ENCODE peak calls at places on chromosomes 11 and 22, in five cellular contexts. One of them, this sample, is unnamed.

GRCh38 chr11:60914620-60915249 is 777 bp downstream of the TMEM109 start:
- DNase-seq in GM23338: peak
- DNase-seq in HCT116: no peak
- DNase-seq in PC-3: peak
- DNase-seq in GM23248: peak
- DNase-seq in this sample: peak

GRCh38 chr11:44774131-44774530 is 47.4 kb downstream of the TSPAN18 start:
- DNase-seq in GM23248: no peak
- DNase-seq in HCT116: no peak
- DNase-seq in PC-3: no peak
- DNase-seq in GM23338: peak
- DNase-seq in this sample: no peak

GRCh38 chr11:62850911-62851806 is 11.8 kb upstream of the WDR74 start:
- DNase-seq in GM23248: no peak
- DNase-seq in PC-3: peak
- DNase-seq in GM23338: peak
- DNase-seq in HCT116: peak
- DNase-seq in this sample: peak

GRCh38 chr11:77147668-77148321 is 19.7 kb downstream of the MYO7A start:
- DNase-seq in GM23248: peak
- DNase-seq in HCT116: no peak
- DNase-seq in PC-3: no peak
- DNase-seq in GM23338: peak
- DNase-seq in this sample: peak

GRCh38 chr22:43537019-43537585 is 125.3 kb downstream of the MPPED1 start:
- DNase-seq in GM23248: no peak
- DNase-seq in GM23338: no peak
- DNase-seq in HCT116: no peak
- DNase-seq in PC-3: peak
- DNase-seq in this sample: no peak

GRCh38 chr22:30606455-30607299 is at the start of gene TCN2:
- DNase-seq in HCT116: no peak
- DNase-seq in PC-3: peak
- DNase-seq in GM23338: peak
- DNase-seq in GM23248: peak
- DNase-seq in this sample: peak

GRCh38 chr11:112524808-112525207 is 264.1 kb upstream of the PLET1 start:
- DNase-seq in GM23338: no peak
- DNase-seq in HCT116: no peak
- DNase-seq in PC-3: no peak
- DNase-seq in GM23248: peak
- DNase-seq in this sample: no peak

GRCh38 chr11:110079726-110080125 is 13.5 kb upstream of the ZC3H12C start:
- DNase-seq in GM23338: peak
- DNase-seq in GM23248: no peak
- DNase-seq in HCT116: no peak
- DNase-seq in PC-3: no peak
- DNase-seq in this sample: no peak

GRCh38 chr22:40036591-40037225 is 42.0 kb downstream of the FAM83F start:
- DNase-seq in HCT116: peak
- DNase-seq in GM23338: peak
- DNase-seq in GM23248: peak
- DNase-seq in PC-3: peak
- DNase-seq in this sample: peak

GRCh38 chr11:88158081-88158480 is 17.2 kb downstream of the RAB38 start:
- DNase-seq in GM23338: no peak
- DNase-seq in PC-3: no peak
- DNase-seq in HCT116: no peak
- DNase-seq in GM23248: no peak
- DNase-seq in this sample: no peak

GRCh38 chr11:65764434-65764833 is 16.3 kb downstream of the AP5B1 start:
- DNase-seq in GM23248: no peak
- DNase-seq in GM23338: no peak
- DNase-seq in HCT116: no peak
- DNase-seq in PC-3: no peak
- DNase-seq in this sample: no peak

GRCh38 chr22:45314054-45314721 is 4.5 kb downstream of the FAM118A start:
- DNase-seq in HCT116: no peak
- DNase-seq in PC-3: no peak
- DNase-seq in GM23338: no peak
- DNase-seq in GM23248: no peak
- DNase-seq in this sample: no peak

GRCh38 chr11:60897496-60897895 is 8.9 kb downstream of the PRPF19 start:
- DNase-seq in PC-3: no peak
- DNase-seq in HCT116: no peak
- DNase-seq in GM23248: no peak
- DNase-seq in GM23338: no peak
- DNase-seq in this sample: no peak

GRCh38 chr22:19891350-19892248 is 36.9 kb upstream of the GNB1L start:
- DNase-seq in HCT116: no peak
- DNase-seq in GM23338: peak
- DNase-seq in PC-3: peak
- DNase-seq in GM23248: peak
- DNase-seq in this sample: peak

GRCh38 chr11:10487002-10487647 is 32.1 kb downstream of the AMPD3 start:
- DNase-seq in PC-3: no peak
- DNase-seq in GM23248: no peak
- DNase-seq in HCT116: no peak
- DNase-seq in GM23338: no peak
- DNase-seq in this sample: no peak

GRCh38 chr22:47384977-47385376 is 622.5 kb downstream of the TBC1D22A start:
- DNase-seq in GM23338: no peak
- DNase-seq in GM23248: no peak
- DNase-seq in HCT116: no peak
- DNase-seq in PC-3: no peak
- DNase-seq in this sample: no peak

GRCh38 chr11:106482920-106483761 is 405.7 kb downstream of the AASDHPPT start:
- DNase-seq in GM23338: no peak
- DNase-seq in HCT116: no peak
- DNase-seq in PC-3: peak
- DNase-seq in GM23248: peak
- DNase-seq in this sample: peak

GRCh38 chr11:112523477-112523876 is 262.8 kb upstream of the PLET1 start:
- DNase-seq in GM23248: peak
- DNase-seq in HCT116: no peak
- DNase-seq in GM23338: peak
- DNase-seq in PC-3: no peak
- DNase-seq in this sample: peak

GRCh38 chr22:28064941-28065340 is 145.9 kb upstream of the PITPNB start:
- DNase-seq in PC-3: no peak
- DNase-seq in HCT116: no peak
- DNase-seq in GM23248: no peak
- DNase-seq in GM23338: no peak
- DNase-seq in this sample: no peak

GRCh38 chr11:45853616-45854219 is 6.4 kb downstream of the CRY2 start:
- DNase-seq in HCT116: no peak
- DNase-seq in GM23248: no peak
- DNase-seq in PC-3: no peak
- DNase-seq in GM23338: no peak
- DNase-seq in this sample: no peak

GRCh38 chr11:65216830-65217229 is 35.1 kb downstream of the CAPN1 start:
- DNase-seq in HCT116: no peak
- DNase-seq in GM23248: no peak
- DNase-seq in GM23338: no peak
- DNase-seq in PC-3: no peak
- DNase-seq in this sample: no peak

GRCh38 chr11:14317659-14318325 is 41.2 kb downstream of the RRAS2 start:
- DNase-seq in HCT116: no peak
- DNase-seq in GM23248: no peak
- DNase-seq in PC-3: peak
- DNase-seq in GM23338: no peak
- DNase-seq in this sample: no peak

GRCh38 chr11:10485646-10486045 is 30.6 kb downstream of the AMPD3 start:
- DNase-seq in GM23338: no peak
- DNase-seq in HCT116: no peak
- DNase-seq in GM23248: no peak
- DNase-seq in PC-3: no peak
- DNase-seq in this sample: no peak

GRCh38 chr22:35883028-35883620 is 145.5 kb downstream of the RBFOX2 start:
- DNase-seq in GM23338: peak
- DNase-seq in PC-3: peak
- DNase-seq in HCT116: peak
- DNase-seq in GM23248: peak
- DNase-seq in this sample: peak

GRCh38 chr11:34358258-34358665 is 452 bp upstream of the ABTB2 start:
- DNase-seq in HCT116: peak
- DNase-seq in GM23248: peak
- DNase-seq in GM23338: peak
- DNase-seq in PC-3: peak
- DNase-seq in this sample: peak

GRCh38 chr11:80524330-80524729 is 1083.5 kb upstream of the TENM4 start:
- DNase-seq in GM23338: no peak
- DNase-seq in PC-3: no peak
- DNase-seq in GM23248: no peak
- DNase-seq in HCT116: no peak
- DNase-seq in this sample: no peak

GRCh38 chr11:80515097-80515496 is 1074.3 kb upstream of the TENM4 start:
- DNase-seq in GM23338: no peak
- DNase-seq in HCT116: no peak
- DNase-seq in PC-3: no peak
- DNase-seq in GM23248: no peak
- DNase-seq in this sample: no peak

GRCh38 chr11:80523057-80523456 is 1082.2 kb upstream of the TENM4 start:
- DNase-seq in HCT116: no peak
- DNase-seq in PC-3: no peak
- DNase-seq in GM23338: no peak
- DNase-seq in GM23248: no peak
- DNase-seq in this sample: no peak

GRCh38 chr11:80521592-80521991 is 1080.8 kb upstream of the TENM4 start:
- DNase-seq in HCT116: no peak
- DNase-seq in PC-3: peak
- DNase-seq in GM23338: no peak
- DNase-seq in GM23248: no peak
- DNase-seq in this sample: no peak

DNA sequence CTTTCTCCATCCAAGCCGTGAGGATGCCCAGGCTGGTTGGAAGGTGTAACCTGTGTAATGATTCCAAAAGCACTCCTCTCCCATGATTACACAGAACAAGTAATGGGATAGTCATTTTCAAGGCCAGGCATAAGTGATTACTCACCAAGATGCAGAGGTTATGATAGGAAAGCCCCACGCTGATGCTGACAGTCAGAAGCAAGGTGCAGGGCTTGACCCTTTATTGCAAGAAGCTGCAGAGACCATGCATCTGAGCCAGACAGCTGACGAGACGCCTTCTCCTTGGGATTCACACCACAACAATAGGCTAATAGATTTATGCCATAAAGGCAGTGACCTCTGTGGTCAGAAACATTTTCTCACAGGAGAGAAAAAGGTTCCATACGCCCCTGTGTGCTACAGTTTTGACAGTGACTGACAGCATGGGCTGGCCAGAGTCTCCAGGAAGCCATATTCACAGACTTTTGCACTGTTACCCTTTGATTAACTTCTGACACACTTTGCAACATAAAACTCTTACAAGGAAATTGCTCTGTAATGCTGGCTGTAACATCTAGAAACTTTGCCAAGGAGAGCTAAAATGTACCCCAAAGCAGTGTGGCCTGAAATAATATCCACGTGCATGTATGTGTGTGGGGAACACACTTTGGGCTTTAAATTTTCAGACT is 1078.9 kb upstream of the TENM4 start:
- DNase-seq in HCT116: no peak
- DNase-seq in GM23248: no peak
- DNase-seq in PC-3: peak
- DNase-seq in GM23338: no peak
- DNase-seq in this sample: no peak
- TF ChIP-seq EZH2phosphoT487 in HCT116: no peak
- TF ChIP-seq EZH2phosphoT487 in GM23248: no peak
- TF ChIP-seq EZH2phosphoT487 in PC-3: no peak
- TF ChIP-seq EZH2phosphoT487 in GM23338: no peak
- TF ChIP-seq EZH2phosphoT487 in this sample: no peak

GRCh38 chr22:37410174-37411055 is 16.9 kb downstream of the ELFN2 start:
- DNase-seq in PC-3: no peak
- DNase-seq in HCT116: no peak
- DNase-seq in GM23338: no peak
- DNase-seq in GM23248: no peak
- DNase-seq in this sample: no peak

GRCh38 chr22:37409031-37409430 is 18.2 kb downstream of the ELFN2 start:
- DNase-seq in GM23248: no peak
- DNase-seq in PC-3: no peak
- DNase-seq in GM23338: no peak
- DNase-seq in HCT116: no peak
- DNase-seq in this sample: no peak

GRCh38 chr22:37406836-37407235 is 20.4 kb downstream of the ELFN2 start:
- DNase-seq in HCT116: no peak
- DNase-seq in GM23338: no peak
- DNase-seq in GM23248: no peak
- DNase-seq in PC-3: no peak
- DNase-seq in this sample: no peak

GRCh38 chr22:37411655-37412054 is 15.6 kb downstream of the ELFN2 start:
- DNase-seq in GM23248: no peak
- DNase-seq in PC-3: no peak
- DNase-seq in GM23338: no peak
- DNase-seq in HCT116: no peak
- DNase-seq in this sample: no peak

GRCh38 chr22:37409557-37409956 is 17.7 kb downstream of the ELFN2 start:
- DNase-seq in PC-3: no peak
- DNase-seq in HCT116: no peak
- DNase-seq in GM23248: no peak
- DNase-seq in GM23338: no peak
- DNase-seq in this sample: no peak
- TF ChIP-seq EZH2phosphoT487 in PC-3: no peak
- TF ChIP-seq EZH2phosphoT487 in HCT116: no peak
- TF ChIP-seq EZH2phosphoT487 in GM23248: no peak
- TF ChIP-seq EZH2phosphoT487 in GM23338: no peak
- TF ChIP-seq EZH2phosphoT487 in this sample: no peak

GRCh38 chr11:100445231-100445735 is 241.8 kb upstream of the ARHGAP42 start:
- DNase-seq in PC-3: peak
- DNase-seq in GM23248: no peak
- DNase-seq in GM23338: peak
- DNase-seq in HCT116: no peak
- DNase-seq in this sample: peak
- TF ChIP-seq EZH2phosphoT487 in PC-3: no peak
- TF ChIP-seq EZH2phosphoT487 in GM23248: no peak
- TF ChIP-seq EZH2phosphoT487 in GM23338: no peak
- TF ChIP-seq EZH2phosphoT487 in HCT116: no peak
- TF ChIP-seq EZH2phosphoT487 in this sample: no peak

GRCh38 chr11:1751521-1751921 is 1.1 kb upstream of the IFITM10 start:
- DNase-seq in GM23248: no peak
- DNase-seq in GM23338: no peak
- DNase-seq in PC-3: no peak
- DNase-seq in HCT116: no peak
- DNase-seq in this sample: no peak
- TF ChIP-seq EZH2phosphoT487 in GM23248: no peak
- TF ChIP-seq EZH2phosphoT487 in GM23338: no peak
- TF ChIP-seq EZH2phosphoT487 in PC-3: no peak
- TF ChIP-seq EZH2phosphoT487 in HCT116: no peak
- TF ChIP-seq EZH2phosphoT487 in this sample: no peak

GRCh38 chr11:104795511-104796213 is 102.6 kb downstream of the CASP12 start:
- DNase-seq in HCT116: no peak
- DNase-seq in GM23248: no peak
- DNase-seq in PC-3: no peak
- DNase-seq in GM23338: no peak
- DNase-seq in this sample: no peak

GRCh38 chr11:104803770-104804169 is 94.5 kb downstream of the CASP12 start:
- DNase-seq in GM23338: no peak
- DNase-seq in GM23248: no peak
- DNase-seq in PC-3: no peak
- DNase-seq in HCT116: no peak
- DNase-seq in this sample: no peak

GRCh38 chr11:104798794-104799193 is 99.5 kb downstream of the CASP12 start:
- DNase-seq in GM23338: no peak
- DNase-seq in PC-3: no peak
- DNase-seq in GM23248: no peak
- DNase-seq in HCT116: no peak
- DNase-seq in this sample: no peak

GRCh38 chr11:104799251-104799650 is 99.0 kb downstream of the CASP12 start:
- DNase-seq in HCT116: no peak
- DNase-seq in PC-3: no peak
- DNase-seq in GM23248: no peak
- DNase-seq in GM23338: no peak
- DNase-seq in this sample: no peak
- TF ChIP-seq EZH2phosphoT487 in HCT116: no peak
- TF ChIP-seq EZH2phosphoT487 in PC-3: no peak
- TF ChIP-seq EZH2phosphoT487 in GM23248: no peak
- TF ChIP-seq EZH2phosphoT487 in GM23338: no peak
- TF ChIP-seq EZH2phosphoT487 in this sample: no peak

This sample was measured in neural progenitor cell.